ENCODE peak calls at places on chromosome 20, in four cellular contexts. R is nephron progenitor cell, F is GM23338, A is AG08395. T is an unnamed sample.

GRCh38 chr20:36472656-36473071 is 68.7 kb upstream of the MYL9 start:
- DNase-seq in F (peak), R (no peak), A (peak), T (no peak)

GRCh38 chr20:49674383-49675352 is 39.0 kb downstream of the B4GALT5 start:
- DNase-seq in A (peak), F (no peak), R (no peak), T (no peak)

GRCh38 chr20:59253325-59253724 is 47.1 kb upstream of the EDN3 start:
- DNase-seq in F (no peak), A (no peak), R (no peak), T (no peak)

GRCh38 chr20:50380697-50381040 is 129.5 kb upstream of the PTPN1 start:
- DNase-seq in R (no peak), F (peak), A (peak), T (no peak)

GRCh38 chr20:51565298-51565697 is 22.8 kb upstream of the NFATC2 start:
- DNase-seq in F (no peak), R (no peak), A (no peak), T (no peak)

GRCh38 chr20:33262658-33263065 is 20.4 kb upstream of the BPIFB1 start:
- DNase-seq in A (peak), R (peak), F (peak), T (peak)

GRCh38 chr20:3808141-3808479 is 12.0 kb downstream of the CDC25B start:
- DNase-seq in R (no peak), F (peak), A (peak), T (no peak)

GRCh38 chr20:19907326-19908056 is 109.7 kb upstream of the NAA20 start:
- DNase-seq in A (no peak), R (no peak), F (no peak), T (no peak)